ENCODE peak calls at places on chromosomes 5 and 9, in seven cellular contexts. I, Z, L, Q, X, Y and F are unnamed samples.

GRCh38 chr5:79561525-79561893 is 47.6 kb upstream of the HOMER1 start:
- DNase-seq in I (no peak), Z (no peak), L (no peak), Q (no peak), X (no peak), Y (no peak), F (no peak)

GRCh38 chr9:136091582-136092352 is 3.3 kb downstream of the NACC2 start:
- DNase-seq in I (no peak), Z (peak), L (peak), Q (no peak), X (peak), Y (no peak), F (peak)

GRCh38 chr9:101235105-101235866 is 149.5 kb downstream of the BAAT start:
- DNase-seq in I (no peak), Z (no peak), L (peak), Q (no peak), X (peak), Y (peak), F (no peak)

GRCh38 chr5:37900692-37901091 is 60.9 kb upstream of the GDNF start:
- DNase-seq in I (peak), Z (peak), L (peak), Q (peak), X (no peak), Y (no peak), F (no peak)

GRCh38 chr9:127224178-127224882 is 40.2 kb upstream of the GARNL3 start:
- DNase-seq in I (peak), Z (peak), L (peak), Q (peak), X (peak), Y (peak), F (peak)

GRCh38 chr9:89408628-89409101 is 89.2 kb downstream of the SEMA4D start:
- DNase-seq in I (no peak), Z (no peak), L (no peak), Q (no peak), X (no peak), Y (no peak), F (no peak)

GRCh38 chr9:26310294-26310693 is 582.3 kb downstream of the CAAP1 start:
- DNase-seq in I (no peak), Z (peak), L (no peak), Q (peak), X (no peak), Y (no peak), F (no peak)

GRCh38 chr9:134323741-134324358 is 2.4 kb upstream of the RXRA start:
- DNase-seq in I (no peak), Z (no peak), L (peak), Q (peak), X (no peak), Y (no peak), F (no peak)

GRCh38 chr5:96651948-96652753 is 10.0 kb upstream of the CAST start:
- DNase-seq in I (peak), Z (no peak), L (peak), Q (peak), X (no peak), Y (no peak), F (no peak)

GRCh38 chr5:1644810-1645571 is 121.2 kb upstream of the LPCAT1 start:
- DNase-seq in I (peak), Z (peak), L (peak), Q (peak), X (peak), Y (peak), F (peak)
- H2BK5ac ChIP-seq in I (no peak), Z (no peak), L (no peak), Q (no peak), X (no peak), Y (no peak), F (no peak)

GRCh38 chr5:58913591-58913990 is 330.7 kb downstream of the RAB3C start:
- DNase-seq in I (no peak), Z (no peak), L (peak), Q (no peak), X (no peak), Y (no peak), F (no peak)
- H2BK5ac ChIP-seq in I (no peak), Z (no peak), L (no peak), Q (no peak), X (no peak), Y (no peak), F (no peak)

DNA sequence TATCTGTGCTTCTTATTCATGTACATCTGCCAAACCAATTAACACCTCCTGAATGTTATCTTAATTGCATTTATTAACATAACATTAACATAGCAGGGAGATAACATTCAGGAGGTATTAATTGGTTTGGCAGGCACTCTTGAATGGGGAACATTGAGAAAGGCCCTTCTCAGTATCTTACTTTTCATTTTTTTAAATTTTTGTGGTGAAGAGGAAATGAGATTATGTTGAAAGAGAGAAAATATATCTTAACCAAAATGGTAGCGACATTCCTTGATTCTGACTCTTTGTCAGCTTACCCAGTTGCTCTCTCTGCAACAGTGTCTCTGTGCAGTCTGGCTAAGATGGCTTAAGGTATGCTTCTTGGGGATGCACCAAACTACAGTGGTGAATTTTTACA is 100.4 kb upstream of the TLE1 start:
- DNase-seq in I (no peak), Z (peak), L (peak), Q (peak), X (no peak), Y (no peak), F (no peak)
- H2BK5ac ChIP-seq in I (no peak), Z (peak), L (no peak), Q (no peak), X (no peak), Y (no peak), F (no peak)

GRCh38 chr5:8254674-8255073 is 385.7 kb downstream of the MTRR start:
- DNase-seq in I (no peak), Z (no peak), L (no peak), Q (no peak), X (no peak), Y (no peak), F (no peak)

GRCh38 chr5:8258808-8259207 is 389.9 kb downstream of the MTRR start:
- DNase-seq in I (no peak), Z (no peak), L (no peak), Q (no peak), X (no peak), Y (no peak), F (no peak)

GRCh38 chr5:8247485-8247884 is 378.5 kb downstream of the MTRR start:
- DNase-seq in I (no peak), Z (peak), L (no peak), Q (no peak), X (no peak), Y (no peak), F (no peak)

DNA sequence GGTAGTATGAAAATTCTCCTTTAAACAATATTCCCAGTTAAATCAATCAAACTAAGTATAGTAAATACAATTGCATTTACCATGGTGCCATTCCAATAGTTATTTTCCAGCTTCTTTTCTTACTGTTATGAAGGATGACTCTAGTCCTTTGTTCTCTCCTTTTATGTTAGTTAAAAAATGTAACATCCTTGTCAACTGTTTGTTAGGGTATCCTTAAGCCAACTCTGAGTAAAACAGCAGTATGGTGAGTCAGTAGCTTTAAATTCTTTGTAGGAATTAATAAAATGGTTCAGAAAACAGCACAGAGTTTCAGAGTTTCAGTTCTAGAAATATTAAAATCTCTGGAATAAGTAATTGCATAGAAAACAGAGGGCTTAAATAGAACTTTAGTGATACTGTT is 384.4 kb downstream of the MTRR start:
- DNase-seq in I (no peak), Z (no peak), L (no peak), Q (no peak), X (no peak), Y (no peak), F (no peak)
- H2BK5ac ChIP-seq in I (no peak), Z (no peak), L (no peak), Q (no peak), X (no peak), Y (no peak), F (no peak)